ENCODE peak calls at places on chromosomes 11 and 22, in five cellular contexts. One of them, this sample, is unnamed.

GRCh38 chr11:32233928-32234327 is 143.1 kb downstream of the RCN1 start:
- DNase-seq in body of pancreas: no peak
- DNase-seq in H9: no peak
- DNase-seq in adrenal gland: no peak
- DNase-seq in OCI-LY7: no peak
- DNase-seq in this sample: no peak

GRCh38 chr11:73907191-73907590 is 30.4 kb downstream of the PAAF1 start:
- DNase-seq in adrenal gland: peak; percentile 81
- DNase-seq in OCI-LY7: no peak
- DNase-seq in body of pancreas: no peak
- DNase-seq in H9: no peak
- DNase-seq in this sample: no peak

GRCh38 chr22:21856197-21856596 is 11.2 kb downstream of the MAPK1 start:
- DNase-seq in adrenal gland: no peak
- DNase-seq in H9: no peak
- DNase-seq in OCI-LY7: no peak
- DNase-seq in body of pancreas: no peak
- DNase-seq in this sample: no peak

GRCh38 chr11:107018274-107018901 is at the start of gene GUCY1A2:
- DNase-seq in body of pancreas: peak; percentile 13
- DNase-seq in H9: peak; percentile 59
- DNase-seq in adrenal gland: no peak
- DNase-seq in OCI-LY7: no peak
- DNase-seq in this sample: peak; percentile 75

GRCh38 chr11:837990-838307 is 4.4 kb downstream of the POLR2L start:
- DNase-seq in body of pancreas: no peak
- DNase-seq in adrenal gland: no peak
- DNase-seq in OCI-LY7: no peak
- DNase-seq in H9: no peak
- DNase-seq in this sample: no peak

GRCh38 chr22:29072193-29072978 is 449 bp upstream of the KREMEN1 start:
- DNase-seq in adrenal gland: peak; percentile 75
- DNase-seq in OCI-LY7: peak; percentile 72
- DNase-seq in body of pancreas: peak; percentile 98
- DNase-seq in H9: peak; percentile 98
- DNase-seq in this sample: peak; percentile 89

GRCh38 chr22:19689408-19689807 is 24.9 kb upstream of the SEPTIN5 start:
- DNase-seq in adrenal gland: no peak
- DNase-seq in OCI-LY7: no peak
- DNase-seq in H9: no peak
- DNase-seq in body of pancreas: no peak
- DNase-seq in this sample: no peak

GRCh38 chr11:119369035-119369925 is 12.2 kb downstream of the USP2 start:
- DNase-seq in OCI-LY7: peak; percentile 34
- DNase-seq in H9: no peak
- DNase-seq in adrenal gland: no peak
- DNase-seq in body of pancreas: no peak
- DNase-seq in this sample: no peak

GRCh38 chr22:31150615-31151014 is 9.4 kb upstream of the RNF185 start:
- DNase-seq in adrenal gland: no peak
- DNase-seq in OCI-LY7: no peak
- DNase-seq in H9: no peak
- DNase-seq in body of pancreas: no peak
- DNase-seq in this sample: no peak

GRCh38 chr11:702731-703461 is 3.1 kb upstream of the EPS8L2 start:
- DNase-seq in H9: no peak
- DNase-seq in adrenal gland: no peak
- DNase-seq in OCI-LY7: no peak
- DNase-seq in body of pancreas: peak; percentile 78
- DNase-seq in this sample: no peak

GRCh38 chr11:18522388-18522787 is 4.4 kb downstream of the TSG101 start:
- DNase-seq in OCI-LY7: peak; percentile 33
- DNase-seq in body of pancreas: no peak
- DNase-seq in H9: no peak
- DNase-seq in adrenal gland: no peak
- DNase-seq in this sample: no peak

GRCh38 chr11:39174965-39175364 is 2284.5 kb downstream of the LRRC4C start:
- DNase-seq in OCI-LY7: no peak
- DNase-seq in adrenal gland: no peak
- DNase-seq in H9: no peak
- DNase-seq in body of pancreas: no peak
- DNase-seq in this sample: no peak

GRCh38 chr11:36449566-36450390 is 60.3 kb downstream of the TRAF6 start:
- DNase-seq in OCI-LY7: peak; percentile 20
- DNase-seq in body of pancreas: no peak
- DNase-seq in adrenal gland: no peak
- DNase-seq in H9: peak; percentile 5
- DNase-seq in this sample: no peak

GRCh38 chr11:88378422-88379066 is 41.0 kb upstream of the CTSC start:
- DNase-seq in H9: no peak
- DNase-seq in OCI-LY7: no peak
- DNase-seq in body of pancreas: no peak
- DNase-seq in adrenal gland: no peak
- DNase-seq in this sample: no peak

GRCh38 chr11:110463153-110463552 is 33.4 kb downstream of the FDX1 start:
- DNase-seq in H9: peak; percentile 58
- DNase-seq in body of pancreas: no peak
- DNase-seq in OCI-LY7: peak; percentile 20
- DNase-seq in adrenal gland: no peak
- DNase-seq in this sample: peak; percentile 80

GRCh38 chr11:20458905-20459632 is 71.6 kb downstream of the PRMT3 start:
- DNase-seq in body of pancreas: no peak
- DNase-seq in H9: no peak
- DNase-seq in adrenal gland: no peak
- DNase-seq in OCI-LY7: no peak
- DNase-seq in this sample: no peak

GRCh38 chr11:128327274-128327673 is 260.1 kb downstream of the ETS1 start:
- DNase-seq in body of pancreas: no peak
- DNase-seq in H9: no peak
- DNase-seq in OCI-LY7: no peak
- DNase-seq in adrenal gland: no peak
- DNase-seq in this sample: no peak

GRCh38 chr22:22386602-22387385 is 121.7 kb downstream of the ZNF280B start:
- DNase-seq in adrenal gland: no peak
- DNase-seq in H9: no peak
- DNase-seq in body of pancreas: no peak
- DNase-seq in OCI-LY7: no peak
- DNase-seq in this sample: peak; percentile 80

GRCh38 chr11:109511598-109511997 is 89.6 kb downstream of the C11orf87 start:
- DNase-seq in H9: no peak
- DNase-seq in body of pancreas: no peak
- DNase-seq in OCI-LY7: no peak
- DNase-seq in adrenal gland: no peak
- DNase-seq in this sample: no peak

GRCh38 chr22:50713008-50713385 is 25.0 kb upstream of the ACR start:
- DNase-seq in adrenal gland: no peak
- DNase-seq in body of pancreas: no peak
- DNase-seq in OCI-LY7: no peak
- DNase-seq in H9: no peak
- DNase-seq in this sample: no peak

GRCh38 chr11:129412501-129412900 is 36.9 kb downstream of the BARX2 start:
- DNase-seq in adrenal gland: no peak
- DNase-seq in OCI-LY7: no peak
- DNase-seq in H9: no peak
- DNase-seq in body of pancreas: no peak
- DNase-seq in this sample: no peak

GRCh38 chr11:3109434-3109833 is 52.2 kb upstream of the CARS1 start:
- DNase-seq in H9: peak; percentile 23
- DNase-seq in body of pancreas: no peak
- DNase-seq in adrenal gland: no peak
- DNase-seq in OCI-LY7: no peak
- DNase-seq in this sample: no peak

GRCh38 chr22:46219650-46220049 is 30.4 kb downstream of the CDPF1 start:
- DNase-seq in H9: no peak
- DNase-seq in adrenal gland: no peak
- DNase-seq in body of pancreas: no peak
- DNase-seq in OCI-LY7: no peak
- DNase-seq in this sample: no peak

GRCh38 chr22:27906241-27906640 is 12.8 kb downstream of the PITPNB start:
- DNase-seq in H9: no peak
- DNase-seq in adrenal gland: no peak
- DNase-seq in OCI-LY7: no peak
- DNase-seq in body of pancreas: no peak
- DNase-seq in this sample: no peak

GRCh38 chr11:117969160-117969991 is 16.8 kb upstream of the IL10RA start:
- DNase-seq in OCI-LY7: no peak
- DNase-seq in adrenal gland: no peak
- DNase-seq in H9: no peak
- DNase-seq in body of pancreas: no peak
- DNase-seq in this sample: no peak

GRCh38 chr11:22666320-22666699 is at the start of gene GAS2:
- DNase-seq in adrenal gland: no peak
- DNase-seq in body of pancreas: peak; percentile 16
- DNase-seq in H9: no peak
- DNase-seq in OCI-LY7: no peak
- DNase-seq in this sample: no peak

GRCh38 chr22:46660604-46661201 is 40.5 kb downstream of the GRAMD4 start:
- DNase-seq in body of pancreas: peak; percentile 65
- DNase-seq in OCI-LY7: no peak
- DNase-seq in H9: no peak
- DNase-seq in adrenal gland: peak; percentile 48
- DNase-seq in this sample: no peak

GRCh38 chr22:38730411-38730871 is 24.7 kb downstream of the GTPBP1 start:
- DNase-seq in H9: no peak
- DNase-seq in OCI-LY7: no peak
- DNase-seq in body of pancreas: no peak
- DNase-seq in adrenal gland: no peak
- DNase-seq in this sample: no peak

GRCh38 chr22:45125198-45125597 is 38.5 kb upstream of the NUP50 start:
- DNase-seq in H9: no peak
- DNase-seq in body of pancreas: no peak
- DNase-seq in adrenal gland: no peak
- DNase-seq in OCI-LY7: no peak
- DNase-seq in this sample: no peak

GRCh38 chr22:49253656-49254055 is 574.0 kb downstream of the BRD1 start:
- DNase-seq in body of pancreas: no peak
- DNase-seq in H9: no peak
- DNase-seq in OCI-LY7: no peak
- DNase-seq in adrenal gland: no peak
- DNase-seq in this sample: no peak

GRCh38 chr11:44590769-44591168 is 25.3 kb downstream of the CD82 start:
- DNase-seq in OCI-LY7: no peak
- DNase-seq in adrenal gland: no peak
- DNase-seq in body of pancreas: no peak
- DNase-seq in H9: no peak
- DNase-seq in this sample: no peak
- H3K27ac ChIP-seq in OCI-LY7: no peak overlapping the region
- H3K27ac ChIP-seq in adrenal gland: no peak overlapping the region
- H3K27ac ChIP-seq in body of pancreas: no peak overlapping the region
- H3K27ac ChIP-seq in H9: no peak overlapping the region
- H3K27ac ChIP-seq in this sample: no peak overlapping the region

DNA sequence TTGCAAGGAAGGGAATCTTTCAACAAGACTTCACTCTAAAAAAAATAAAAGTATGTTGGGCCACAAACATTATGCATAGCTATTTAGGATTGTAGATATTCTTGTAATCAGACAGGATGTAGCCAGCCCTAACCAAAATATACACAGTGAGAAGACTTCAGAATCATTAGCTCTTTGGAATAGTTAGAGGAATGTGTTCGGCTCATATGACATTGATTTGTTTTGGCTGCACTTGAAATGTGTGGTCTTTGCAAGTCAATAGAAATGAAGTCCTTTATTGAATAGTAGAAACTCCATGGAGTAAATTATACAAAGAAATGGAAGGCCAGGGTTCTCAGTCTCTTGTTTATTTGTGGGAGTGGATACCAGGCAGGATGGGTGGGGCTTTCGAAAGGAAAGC is 692.1 kb downstream of the NTM start:
- DNase-seq in H9: no peak
- DNase-seq in OCI-LY7: no peak
- DNase-seq in adrenal gland: no peak
- DNase-seq in body of pancreas: no peak
- DNase-seq in this sample: no peak
- H3K27ac ChIP-seq in H9: no peak overlapping the region
- H3K27ac ChIP-seq in OCI-LY7: no peak overlapping the region
- H3K27ac ChIP-seq in adrenal gland: no peak overlapping the region
- H3K27ac ChIP-seq in body of pancreas: no peak overlapping the region
- H3K27ac ChIP-seq in this sample: no peak overlapping the region

DNA sequence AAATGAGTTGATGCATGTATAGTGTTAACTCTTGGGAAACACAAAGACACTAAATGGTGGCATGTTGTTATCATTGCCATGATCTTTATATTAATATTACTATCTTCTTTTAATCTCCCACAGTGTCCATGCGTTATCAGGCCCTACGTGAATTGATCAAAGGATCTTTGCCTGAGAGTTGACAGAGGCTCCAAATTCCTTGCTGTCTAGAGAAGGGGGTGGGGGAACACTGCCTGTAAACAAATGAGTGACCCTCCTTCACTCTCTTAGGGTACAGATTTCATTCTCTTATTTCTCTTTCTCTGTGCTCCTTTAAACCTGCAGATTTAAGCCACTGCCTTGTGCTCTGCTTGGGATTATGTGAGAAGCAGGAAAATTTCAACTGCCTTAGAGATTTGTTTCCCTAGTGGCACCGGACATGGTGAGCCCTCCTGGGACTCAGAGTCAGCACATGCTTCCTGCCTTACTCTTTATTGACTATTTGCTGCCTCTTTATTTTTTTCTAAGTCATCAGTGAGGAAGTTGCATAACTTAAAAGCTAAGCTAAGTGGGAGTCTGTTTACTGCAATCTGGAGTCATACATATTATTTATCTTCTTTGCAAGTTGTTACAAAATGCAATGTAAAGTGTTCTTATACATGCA is 122.9 kb downstream of the MAML2 start:
- DNase-seq in adrenal gland: no peak
- DNase-seq in OCI-LY7: peak; percentile 55
- DNase-seq in H9: no peak
- DNase-seq in body of pancreas: no peak
- DNase-seq in this sample: no peak
- H3K27ac ChIP-seq in adrenal gland: no peak overlapping the region
- H3K27ac ChIP-seq in OCI-LY7: peak overlapping the region; percentile 27
- H3K27ac ChIP-seq in H9: no peak overlapping the region
- H3K27ac ChIP-seq in body of pancreas: no peak overlapping the region
- H3K27ac ChIP-seq in this sample: peak overlapping the region; percentile 1

GRCh38 chr11:16966633-16967346 is 47.4 kb downstream of the PLEKHA7 start:
- DNase-seq in body of pancreas: no peak
- DNase-seq in adrenal gland: no peak
- DNase-seq in OCI-LY7: no peak
- DNase-seq in H9: no peak
- DNase-seq in this sample: no peak
- H3K27ac ChIP-seq in body of pancreas: peak overlapping the region; percentile 58
- H3K27ac ChIP-seq in adrenal gland: no peak overlapping the region
- H3K27ac ChIP-seq in OCI-LY7: no peak overlapping the region
- H3K27ac ChIP-seq in H9: no peak overlapping the region
- H3K27ac ChIP-seq in this sample: no peak overlapping the region

GRCh38 chr11:26992031-26992541 is 1.8 kb upstream of the FIBIN start:
- DNase-seq in body of pancreas: no peak
- DNase-seq in OCI-LY7: no peak
- DNase-seq in H9: no peak
- DNase-seq in adrenal gland: peak; percentile 12
- DNase-seq in this sample: no peak
- H3K27ac ChIP-seq in body of pancreas: no peak overlapping the region
- H3K27ac ChIP-seq in OCI-LY7: no peak overlapping the region
- H3K27ac ChIP-seq in H9: no peak overlapping the region
- H3K27ac ChIP-seq in adrenal gland: no peak overlapping the region
- H3K27ac ChIP-seq in this sample: no peak overlapping the region

This sample was measured in WERI-Rb-1.